ENCODE peak calls at places on chromosomes 6 and 20, in six cellular contexts. W is nephron progenitor cell; X is COR-L47; Y is NCI-H1436 treated with DMSO at 0.1 percent for 48 hours; J is T-helper 17 cell; F is activated CD4-positive, alpha-beta T cell treated with anti-CD3 and anti-CD28 coated beads, Interleukin-2, amount 50 U/mL, for 48 hours. U is an unnamed sample.

GRCh38 chr6:397604-398003 is 6.1 kb downstream of the IRF4 start:
- DNase-seq in J (no peak), X (no peak), F (peak; percentile 29), W (no peak), Y (no peak), U (no peak)

GRCh38 chr6:31116661-31117385 is 2.2 kb downstream of the PSORS1C1 start:
- DNase-seq in X (no peak), F (no peak), W (no peak), Y (no peak), J (no peak), U (no peak)

GRCh38 chr20:469746-470490 is 7.6 kb upstream of the TBC1D20 start:
- DNase-seq in X (no peak), W (no peak), J (no peak), F (no peak), Y (no peak), U (no peak)

GRCh38 chr6:160102956-160103824 is 18.4 kb upstream of the SLC22A1 start:
- DNase-seq in Y (no peak), J (no peak), F (peak; percentile 21), W (no peak), X (no peak), U (peak; percentile 59)

GRCh38 chr6:157867155-157867559 is 44.1 kb downstream of the SNX9 start:
- DNase-seq in F (peak; percentile 25), W (no peak), X (no peak), Y (no peak), J (no peak), U (peak; percentile 75)

GRCh38 chr6:25637211-25637610 is 14.8 kb upstream of the SCGN start:
- DNase-seq in F (no peak), X (no peak), J (no peak), Y (no peak), W (no peak), U (no peak)

GRCh38 chr6:3319801-3320200 is 61.1 kb downstream of the PSMG4 start:
- DNase-seq in W (no peak), F (no peak), J (no peak), Y (no peak), X (no peak), U (no peak)

GRCh38 chr6:45930419-45931059 is 85.1 kb downstream of the CLIC5 start:
- DNase-seq in W (peak; percentile 79), X (peak; percentile 44), Y (no peak), F (peak; percentile 72), J (peak; percentile 32), U (peak; percentile 82)

GRCh38 chr6:15464211-15464725 is 198.6 kb downstream of the DTNBP1 start:
- DNase-seq in Y (no peak), X (no peak), W (no peak), F (peak; percentile 64), J (peak; percentile 27), U (peak; percentile 82)

GRCh38 chr6:158026054-158026900 is 44.6 kb downstream of the SYNJ2 start:
- DNase-seq in Y (peak; percentile 72), W (no peak), X (peak; percentile 75), F (peak; percentile 86), J (peak; percentile 80), U (peak; percentile 81)

GRCh38 chr6:54525731-54526130 is 217.5 kb downstream of the TINAG start:
- DNase-seq in J (no peak), X (no peak), F (no peak), Y (no peak), W (no peak), U (no peak)